ENCODE peak calls at places on chromosomes 6 and 20, in eight cellular contexts. D is activated CD4-positive, alpha-beta T cell treated with anti-CD3 and anti-CD28 coated beads, Interleukin-2, amount 50 U/mL, for 4 hours; N is NCI-H345; G is T-cell; M is CD8-positive, alpha-beta memory T cell; U is ovary; L is hippocampal formation; S is Calu3. C is an unnamed sample.

GRCh38 chr20:61385731-61386130 is 133.7 kb downstream of the CDH4 start:
- DNase-seq in D (no peak), N (no peak), G (no peak), M (no peak), U (no peak), L (no peak), S (no peak), C (no peak)

GRCh38 chr6:7827142-7827541 is 83.4 kb downstream of the TXNDC5 start:
- DNase-seq in D (no peak), N (no peak), G (no peak), M (no peak), U (no peak), L (no peak), S (no peak), C (no peak)

GRCh38 chr6:12185081-12185673 is 105.0 kb upstream of the EDN1 start:
- DNase-seq in D (no peak), N (no peak), G (no peak), M (no peak), U (no peak), L (no peak), S (no peak), C (no peak)

GRCh38 chr20:17895641-17896246 is 72.8 kb downstream of the SNX5 start:
- DNase-seq in D (peak; percentile 43), N (no peak), G (no peak), M (no peak), U (peak; percentile 75), L (peak; percentile 40), S (no peak), C (no peak)

GRCh38 chr6:157741321-157741720 is 81.7 kb upstream of the SNX9 start:
- DNase-seq in D (no peak), N (no peak), G (no peak), M (no peak), U (no peak), L (no peak), S (no peak), C (no peak)

GRCh38 chr6:32255212-32256153 is 31.6 kb upstream of the NOTCH4 start:
- DNase-seq in D (peak; percentile 61), N (no peak), G (peak; percentile 21), M (peak; percentile 35), U (peak; percentile 81), L (peak; percentile 47), S (peak; percentile 92), C (peak; percentile 70)

GRCh38 chr20:63116412-63117106 is 99.4 kb downstream of the YTHDF1 start:
- DNase-seq in D (no peak), N (no peak), G (no peak), M (no peak), U (no peak), L (no peak), S (no peak), C (peak; percentile 10)

GRCh38 chr6:169232507-169232931 is 21.1 kb downstream of the THBS2 start:
- DNase-seq in D (no peak), N (no peak), G (no peak), M (no peak), U (no peak), L (no peak), S (no peak), C (no peak)

GRCh38 chr6:136067731-136068341 is 182.3 kb downstream of the MTFR2 start:
- DNase-seq in D (no peak), N (no peak), G (no peak), M (no peak), U (no peak), L (no peak), S (peak; percentile 61), C (no peak)

GRCh38 chr20:35496481-35496880 is 33.0 kb downstream of the C20orf173 start:
- DNase-seq in D (no peak), N (no peak), G (no peak), M (no peak), U (no peak), L (no peak), S (no peak), C (no peak)

GRCh38 chr6:105331927-105332326 is 71.0 kb downstream of the PREP start:
- DNase-seq in D (no peak), N (no peak), G (no peak), M (no peak), U (no peak), L (no peak), S (no peak), C (no peak)

GRCh38 chr6:44292661-44293365 is 20.3 kb downstream of the AARS2 start:
- DNase-seq in D (no peak), N (no peak), G (no peak), M (no peak), U (no peak), L (no peak), S (no peak), C (no peak)

GRCh38 chr6:168133186-168133585 is 54.2 kb upstream of the FRMD1 start:
- DNase-seq in D (no peak), N (no peak), G (no peak), M (no peak), U (peak; percentile 67), L (peak; percentile 66), S (no peak), C (no peak)

GRCh38 chr20:6940052-6940451 is 172.6 kb downstream of the BMP2 start:
- DNase-seq in D (no peak), N (no peak), G (no peak), M (no peak), U (no peak), L (no peak), S (no peak), C (peak; percentile 37)

GRCh38 chr6:56370591-56371198 is 123.3 kb upstream of the COL21A1 start:
- DNase-seq in D (no peak), N (peak; percentile 82), G (no peak), M (no peak), U (peak; percentile 48), L (no peak), S (no peak), C (no peak)

GRCh38 chr6:118281291-118281690 is 266.8 kb upstream of the PLN start:
- DNase-seq in D (no peak), N (no peak), G (no peak), M (no peak), U (no peak), L (no peak), S (peak; percentile 6), C (no peak)

GRCh38 chr6:77136086-77136485 is 327.2 kb downstream of the HTR1B start:
- DNase-seq in D (no peak), N (no peak), G (no peak), M (no peak), U (no peak), L (no peak), S (no peak), C (no peak)

GRCh38 chr20:835220-836045 is 1.9 kb downstream of the FAM110A start:
- DNase-seq in D (peak; percentile 55), N (no peak), G (no peak), M (no peak), U (peak; percentile 81), L (no peak), S (no peak), C (no peak)

GRCh38 chr20:18719426-18719825 is 94.2 kb upstream of the SCP2D1 start:
- DNase-seq in D (no peak), N (no peak), G (no peak), M (no peak), U (no peak), L (no peak), S (no peak), C (peak; percentile 33)

GRCh38 chr20:31675828-31676533 is 38.3 kb downstream of the COX4I2 start:
- DNase-seq in D (peak; percentile 65), N (no peak), G (peak; percentile 49), M (peak; percentile 60), U (no peak), L (no peak), S (no peak), C (no peak)

GRCh38 chr20:21251278-21251677 is 51.9 kb upstream of the XRN2 start:
- DNase-seq in D (no peak), N (no peak), G (no peak), M (no peak), U (no peak), L (no peak), S (no peak), C (no peak)

GRCh38 chr20:61184194-61184593 is 67.9 kb upstream of the CDH4 start:
- DNase-seq in D (no peak), N (no peak), G (no peak), M (no peak), U (no peak), L (no peak), S (peak; percentile 56), C (no peak)

GRCh38 chr6:103872219-103872618 is 987.5 kb downstream of the HACE1 start:
- DNase-seq in D (no peak), N (no peak), G (no peak), M (no peak), U (no peak), L (no peak), S (no peak), C (no peak)

GRCh38 chr6:161462148-161462547 is 188.3 kb upstream of the AGPAT4 start:
- DNase-seq in D (no peak), N (no peak), G (no peak), M (no peak), U (no peak), L (no peak), S (no peak), C (no peak)

GRCh38 chr20:63428906-63429575 is 43.4 kb downstream of the KCNQ2 start:
- DNase-seq in D (no peak), N (no peak), G (no peak), M (no peak), U (no peak), L (no peak), S (no peak), C (no peak)

GRCh38 chr6:159174263-159174974 is 5.2 kb downstream of the FNDC1 start:
- DNase-seq in D (peak; percentile 48), N (peak; percentile 67), G (peak; percentile 43), M (peak; percentile 43), U (peak; percentile 41), L (peak; percentile 39), S (peak; percentile 84), C (peak; percentile 90)

GRCh38 chr6:157045831-157046454 is 268.8 kb downstream of the ARID1B start:
- DNase-seq in D (no peak), N (peak; percentile 13), G (no peak), M (no peak), U (no peak), L (no peak), S (peak; percentile 8), C (no peak)

GRCh38 chr6:63415286-63415685 is 95.5 kb upstream of the LGSN start:
- DNase-seq in D (no peak), N (no peak), G (no peak), M (no peak), U (no peak), L (no peak), S (no peak), C (no peak)

GRCh38 chr6:11202513-11203305 is 29.8 kb downstream of the NEDD9 start:
- DNase-seq in D (no peak), N (no peak), G (peak; percentile 1), M (peak; percentile 50), U (no peak), L (peak; percentile 47), S (peak; percentile 47), C (no peak)

C was measured in glutamatergic neuron.